ENCODE peak calls at places on chromosomes 12 and 14, in ten cellular contexts. H is esophagus muscularis mucosa, V is uterus, F is stomach, G is BE2C, J is GM23248, C is transverse colon, O is neuronal stem cell, T is psoas muscle, Q is vagina. E is an unnamed sample. For H3K4me1 and H3K36me3, the result is how much of the 10 kb centered on the place peaks cover.

GRCh38 chr12:47032644-47033043 is 46.8 kb upstream of the PCED1B start:
- DNase-seq in H (no peak), V (no peak), F (no peak), G (no peak), J (peak), C (no peak), O (no peak), T (no peak), Q (no peak), E (no peak)

GRCh38 chr12:42477931-42478330 is 111.6 kb downstream of the PRICKLE1 start:
- DNase-seq in H (no peak), V (no peak), F (no peak), G (no peak), J (peak), C (no peak), O (no peak), T (no peak), Q (no peak), E (no peak)

GRCh38 chr12:71041481-71041880 is 116.3 kb downstream of the TSPAN8 start:
- DNase-seq in H (no peak), V (no peak), F (no peak), G (no peak), J (no peak), C (peak), O (no peak), T (no peak), Q (no peak), E (no peak)

GRCh38 chr12:541676-542289 is 82.0 kb downstream of the B4GALNT3 start:
- DNase-seq in H (no peak), V (no peak), F (no peak), G (no peak), J (peak), C (no peak), O (no peak), T (no peak), Q (no peak), E (no peak)

GRCh38 chr14:28766505-28767238 is at the start of gene FOXG1:
- DNase-seq in H (no peak), V (no peak), F (no peak), G (no peak), J (peak), C (no peak), O (peak), T (peak), Q (no peak), E (peak)

GRCh38 chr14:70714055-70714550 is 72.4 kb downstream of the TTC9 start:
- DNase-seq in H (no peak), V (no peak), F (peak), G (peak), J (peak), C (peak), O (peak), T (no peak), Q (no peak), E (peak)

GRCh38 chr12:2286461-2287131 is 233.8 kb downstream of the CACNA1C start:
- DNase-seq in H (no peak), V (no peak), F (no peak), G (no peak), J (peak), C (no peak), O (no peak), T (no peak), Q (no peak), E (no peak)

GRCh38 chr12:112418248-112418595 is 525 bp upstream of the PTPN11 start:
- DNase-seq in H (no peak), V (no peak), F (no peak), G (no peak), J (peak), C (no peak), O (no peak), T (no peak), Q (no peak), E (peak)

GRCh38 chr12:123958462-123958861 is 14.2 kb downstream of the CCDC92 start:
- DNase-seq in H (no peak), V (no peak), F (no peak), G (no peak), J (no peak), C (no peak), O (no peak), T (no peak), Q (peak), E (no peak)

GRCh38 chr14:104885031-104885972 is 20.2 kb downstream of the CEP170B start:
- DNase-seq in H (no peak), V (peak), F (no peak), G (peak), J (no peak), C (no peak), O (no peak), T (no peak), Q (no peak), E (no peak)

DNA sequence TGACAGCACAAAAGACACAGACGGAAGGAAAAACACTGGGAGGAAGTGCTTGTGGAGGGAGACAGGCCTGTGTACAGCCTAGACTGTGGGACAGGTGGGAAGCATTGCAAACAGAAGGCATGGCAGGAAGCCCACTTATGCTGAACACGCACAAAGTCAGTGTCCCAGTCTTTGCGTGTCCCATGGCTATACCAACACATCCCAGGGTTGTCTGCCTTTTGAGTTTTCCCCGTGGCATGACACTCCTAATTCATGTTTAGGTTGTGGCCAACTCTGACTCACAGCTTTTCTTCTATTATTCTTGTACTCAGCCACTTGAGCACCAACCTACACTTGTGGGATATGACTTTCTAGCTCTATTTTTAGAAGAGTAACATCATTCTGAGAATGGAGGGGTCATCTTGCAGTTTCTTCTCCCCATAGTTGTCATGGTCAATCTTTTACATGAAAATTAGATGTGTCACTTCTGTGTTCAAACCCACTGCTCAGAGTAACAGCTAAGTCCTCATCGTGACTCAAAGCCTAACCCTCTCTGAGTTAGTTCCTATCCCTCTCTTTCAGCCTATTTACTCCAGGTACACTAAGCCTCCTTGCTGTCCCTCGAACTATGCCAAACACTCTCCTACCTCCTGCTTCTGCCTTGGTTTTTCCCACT is 27.5 kb upstream of the JPH4 start:
- DNase-seq in H (no peak), V (no peak), F (no peak), G (no peak), J (peak), C (no peak), O (no peak), T (no peak), Q (no peak), E (no peak)
- H3K4me1 ChIP-seq in H (under half), V (under half), F (under half), G (under half), J (under half), C (under half), O (under half), T (under half), Q (under half), E (under half)

DNA sequence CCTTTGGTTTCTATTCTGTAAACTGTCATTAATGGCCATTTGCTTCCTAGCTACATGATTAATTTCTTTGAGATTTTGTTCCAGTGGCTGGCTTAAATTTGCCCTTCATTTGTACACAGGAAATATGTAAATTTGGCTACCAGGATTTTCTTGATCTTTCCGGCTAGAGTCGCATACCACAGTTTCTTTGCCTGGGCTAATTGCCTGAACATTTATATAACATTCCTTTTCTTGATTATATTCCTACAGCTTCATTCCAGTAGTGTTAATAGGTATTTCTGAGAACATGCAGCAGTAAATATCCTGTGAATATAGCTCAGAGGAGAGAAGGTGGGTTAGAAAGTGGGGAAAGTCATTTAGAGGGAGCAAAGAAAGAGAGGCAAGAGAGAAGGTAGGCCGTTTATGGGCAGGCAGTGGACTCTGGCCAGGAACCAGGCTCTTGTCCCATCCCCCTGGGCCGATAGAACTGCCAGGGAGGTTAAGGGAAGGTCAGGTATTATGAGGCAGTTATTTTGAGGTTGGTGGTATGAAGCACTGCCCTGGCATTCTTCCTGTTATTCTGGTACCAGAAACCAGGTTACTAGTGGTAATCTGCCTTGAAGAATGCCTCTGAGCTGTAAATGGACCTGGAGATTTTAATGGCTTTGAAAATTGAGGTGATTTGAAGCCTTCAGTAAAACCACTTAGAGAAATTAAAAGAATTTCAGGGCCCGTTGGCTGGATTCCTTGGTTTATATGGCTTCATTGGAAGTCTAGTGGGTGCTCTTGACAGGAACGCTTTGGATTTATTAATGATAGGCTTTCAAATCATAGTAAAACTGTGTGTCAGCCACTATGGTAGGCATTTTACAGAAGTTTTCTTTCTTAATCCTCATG is 4.4 kb downstream of the RNF10 start:
- DNase-seq in H (no peak), V (peak), F (peak), G (no peak), J (peak), C (peak), O (no peak), T (peak), Q (no peak), E (no peak)
- H3K4me3 ChIP-seq in H (peak), V (peak), F (peak), G (no peak), J (peak), C (no peak), O (no peak), T (peak), Q (peak), E (no peak)

GRCh38 chr14:102079700-102079979 is 7.2 kb downstream of the HSP90AA1 start:
- DNase-seq in H (no peak), V (no peak), F (no peak), G (no peak), J (no peak), C (no peak), O (no peak), T (no peak), Q (no peak), E (no peak)
- H3K36me3 ChIP-seq in H (half or more), V (under half), F (half or more), G (half or more), J (half or more), C (under half), O (under half), T (under half), Q (under half), E (half or more)

GRCh38 chr12:12474931-12475485 is 87.7 kb downstream of the DUSP16 start:
- DNase-seq in H (no peak), V (no peak), F (no peak), G (no peak), J (peak), C (no peak), O (no peak), T (no peak), Q (no peak), E (no peak)

GRCh38 chr12:12474471-12474928 is 88.2 kb downstream of the DUSP16 start:
- DNase-seq in H (no peak), V (no peak), F (no peak), G (no peak), J (no peak), C (no peak), O (no peak), T (no peak), Q (no peak), E (no peak)

GRCh38 chr12:12476836-12477531 is 85.7 kb downstream of the DUSP16 start:
- DNase-seq in H (no peak), V (no peak), F (no peak), G (no peak), J (no peak), C (no peak), O (no peak), T (no peak), Q (no peak), E (no peak)

GRCh38 chr12:12480074-12480473 is 82.6 kb downstream of the DUSP16 start:
- DNase-seq in H (no peak), V (no peak), F (no peak), G (no peak), J (no peak), C (no peak), O (no peak), T (no peak), Q (no peak), E (no peak)

DNA sequence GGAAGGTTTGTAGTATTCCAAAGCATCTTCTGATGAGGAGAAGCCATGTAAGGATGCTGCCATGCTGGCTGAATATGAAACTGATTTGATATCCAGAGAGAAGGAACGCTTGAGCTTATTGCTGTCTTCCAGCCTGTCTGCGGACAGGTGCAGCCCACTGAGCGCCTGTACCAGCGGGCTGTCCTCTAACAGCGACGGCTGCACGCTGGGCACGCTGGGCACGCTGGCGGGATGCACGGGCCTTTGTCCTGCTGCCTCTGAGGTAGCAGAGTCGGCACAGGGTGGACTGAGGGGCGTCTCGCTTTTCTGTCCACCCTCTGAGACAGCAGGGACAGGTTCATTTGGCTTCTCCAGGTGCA is 85.2 kb downstream of the DUSP16 start:
- DNase-seq in H (no peak), V (no peak), F (no peak), G (no peak), J (no peak), C (no peak), O (no peak), T (no peak), Q (no peak), E (no peak)
- H3K4me1 ChIP-seq in H (under half), V (under half), F (under half), G (under half), J (under half), C (under half), O (under half), T (under half), Q (under half), E (under half)

GRCh38 chr14:99271951-99272668 is at the start of gene BCL11B:
- DNase-seq in H (no peak), V (peak), F (peak), G (peak), J (peak), C (peak), O (no peak), T (peak), Q (no peak), E (peak)

GRCh38 chr14:99272669-99273024 is 650 bp upstream of the BCL11B start:
- DNase-seq in H (no peak), V (no peak), F (no peak), G (no peak), J (no peak), C (no peak), O (no peak), T (no peak), Q (no peak), E (peak)

GRCh38 chr14:99274346-99275221 is 2.6 kb upstream of the BCL11B start:
- DNase-seq in H (no peak), V (peak), F (peak), G (peak), J (peak), C (peak), O (peak), T (peak), Q (no peak), E (peak)

GRCh38 chr14:99273724-99274345 is 1.8 kb upstream of the BCL11B start:
- DNase-seq in H (no peak), V (no peak), F (peak), G (no peak), J (peak), C (peak), O (no peak), T (no peak), Q (no peak), E (no peak)

GRCh38 chr14:99273025-99273723 is 1.2 kb upstream of the BCL11B start:
- DNase-seq in H (no peak), V (no peak), F (peak), G (peak), J (peak), C (peak), O (no peak), T (no peak), Q (no peak), E (peak)
- H3K4me3 ChIP-seq in H (peak), V (no peak), F (peak), G (peak), J (peak), C (peak), O (peak), T (no peak), Q (peak), E (no peak)

GRCh38 chr14:22843123-22843925 is 6.9 kb downstream of the MMP14 start:
- DNase-seq in H (no peak), V (no peak), F (no peak), G (no peak), J (no peak), C (no peak), O (no peak), T (no peak), Q (no peak), E (no peak)
- H3K36me3 ChIP-seq in H (half or more), V (under half), F (half or more), G (under half), J (half or more), C (under half), O (under half), T (under half), Q (under half), E (under half)

E was measured in HAP-1.